ENCODE peak calls at places on chromosome 6, in nine cellular contexts. V is psoas muscle; O is endodermal cell; I is sigmoid colon; W is adrenal gland; J is CD8-positive, alpha-beta T cell; D is kidney; L is ovary; F is mammary epithelial cell. P is an unnamed sample.

GRCh38 chr6:20564269-20564668 is 30.0 kb downstream of the CDKAL1 start:
- DNase-seq in D (no peak), O (no peak), W (no peak), L (no peak), V (no peak), F (no peak), I (no peak), J (no peak), P (no peak)

GRCh38 chr6:153980176-153980575 is 58.9 kb upstream of the OPRM1 start:
- DNase-seq in O (no peak), D (no peak), V (no peak), L (no peak), I (no peak), W (no peak), J (no peak), F (no peak), P (no peak)

GRCh38 chr6:155181498-155181897 is 82.3 kb upstream of the CLDN20 start:
- DNase-seq in I (no peak), O (no peak), L (no peak), D (no peak), V (no peak), F (no peak), W (no peak), J (no peak), P (no peak)

GRCh38 chr6:121436966-121437756 is 1.7 kb downstream of the GJA1 start:
- DNase-seq in D (peak; percentile 75), O (peak; percentile 80), F (peak; percentile 39), L (peak; percentile 69), V (peak; percentile 51), I (peak; percentile 75), J (no peak), W (peak; percentile 68), P (peak; percentile 11)

GRCh38 chr6:42028234-42029061 is 21.9 kb upstream of the TAF8 start:
- DNase-seq in W (peak; percentile 66), I (no peak), D (no peak), O (peak; percentile 81), L (no peak), J (no peak), F (no peak), V (no peak), P (peak; percentile 39)

GRCh38 chr6:151870375-151870774 is 62.9 kb downstream of the ESR1 start:
- DNase-seq in L (no peak), O (no peak), F (no peak), W (no peak), D (no peak), I (no peak), J (no peak), V (no peak), P (no peak)

GRCh38 chr6:107845777-107846176 is 21.7 kb upstream of the SCML4 start:
- DNase-seq in V (no peak), F (no peak), O (peak; percentile 33), L (no peak), D (no peak), I (no peak), J (no peak), W (no peak), P (no peak)

GRCh38 chr6:45415315-45415714 is 37.6 kb upstream of the SUPT3H start:
- DNase-seq in O (no peak), J (no peak), F (no peak), I (no peak), W (no peak), V (no peak), D (no peak), L (no peak), P (no peak)

GRCh38 chr6:38824243-38824894 is 109.3 kb downstream of the DNAH8 start:
- DNase-seq in O (no peak), F (no peak), I (no peak), D (no peak), V (no peak), J (no peak), L (no peak), W (no peak), P (no peak)

GRCh38 chr6:151716446-151717047 is 90.9 kb upstream of the ESR1 start:
- DNase-seq in I (no peak), J (no peak), O (peak; percentile 78), V (no peak), W (peak; percentile 25), F (no peak), L (no peak), D (peak; percentile 81), P (no peak)

GRCh38 chr6:140174509-140174908 is 800.1 kb upstream of the CITED2 start:
- DNase-seq in I (no peak), W (no peak), J (no peak), F (peak; percentile 98), D (no peak), V (no peak), L (no peak), O (no peak), P (no peak)

GRCh38 chr6:159077123-159077522 is 32.3 kb upstream of the TAGAP start:
- DNase-seq in W (no peak), D (no peak), L (peak; percentile 55), I (no peak), F (no peak), V (no peak), O (peak; percentile 32), J (no peak), P (no peak)

GRCh38 chr6:29524982-29525639 is 34.4 kb downstream of the UBD start:
- DNase-seq in W (no peak), L (no peak), J (no peak), O (peak; percentile 20), I (no peak), V (no peak), D (no peak), F (no peak), P (no peak)

GRCh38 chr6:157487110-157487773 is 106.3 kb downstream of the ZDHHC14 start:
- DNase-seq in D (no peak), O (no peak), W (no peak), I (no peak), F (no peak), L (no peak), V (no peak), J (no peak), P (no peak)

GRCh38 chr6:121652726-121653623 is 217.5 kb downstream of the GJA1 start:
- DNase-seq in F (peak; percentile 66), I (peak; percentile 67), D (no peak), O (no peak), L (no peak), V (no peak), W (peak; percentile 68), J (no peak), P (no peak)

GRCh38 chr6:41255638-41256246 is 27.6 kb downstream of the TREML4 start:
- DNase-seq in F (no peak), J (no peak), I (no peak), W (no peak), O (no peak), L (no peak), D (no peak), V (no peak), P (no peak)

GRCh38 chr6:43301081-43301870 is 3.2 kb downstream of the SLC22A7 start:
- DNase-seq in L (no peak), D (peak; percentile 56), J (no peak), V (no peak), I (no peak), F (no peak), W (no peak), O (no peak), P (no peak)

GRCh38 chr6:47307362-47308222 is 2.1 kb downstream of the TNFRSF21 start:
- DNase-seq in D (no peak), O (no peak), W (no peak), V (no peak), L (no peak), F (no peak), J (no peak), I (no peak), P (no peak)

GRCh38 chr6:47308223-47308567 is 1.5 kb downstream of the TNFRSF21 start:
- DNase-seq in W (no peak), D (no peak), F (no peak), L (no peak), V (no peak), O (peak; percentile 45), I (no peak), J (no peak), P (no peak)

GRCh38 chr6:47310131-47310480 is 401 bp upstream of the TNFRSF21 start:
- DNase-seq in L (no peak), F (no peak), D (no peak), O (no peak), V (no peak), J (no peak), W (no peak), I (no peak), P (no peak)

GRCh38 chr6:47309326-47310130 is at the start of gene TNFRSF21:
- DNase-seq in I (peak; percentile 96), W (peak; percentile 88), J (peak; percentile 59), L (peak; percentile 89), F (peak; percentile 92), V (peak; percentile 89), O (peak; percentile 98), D (peak; percentile 97), P (peak; percentile 95)

DNA sequence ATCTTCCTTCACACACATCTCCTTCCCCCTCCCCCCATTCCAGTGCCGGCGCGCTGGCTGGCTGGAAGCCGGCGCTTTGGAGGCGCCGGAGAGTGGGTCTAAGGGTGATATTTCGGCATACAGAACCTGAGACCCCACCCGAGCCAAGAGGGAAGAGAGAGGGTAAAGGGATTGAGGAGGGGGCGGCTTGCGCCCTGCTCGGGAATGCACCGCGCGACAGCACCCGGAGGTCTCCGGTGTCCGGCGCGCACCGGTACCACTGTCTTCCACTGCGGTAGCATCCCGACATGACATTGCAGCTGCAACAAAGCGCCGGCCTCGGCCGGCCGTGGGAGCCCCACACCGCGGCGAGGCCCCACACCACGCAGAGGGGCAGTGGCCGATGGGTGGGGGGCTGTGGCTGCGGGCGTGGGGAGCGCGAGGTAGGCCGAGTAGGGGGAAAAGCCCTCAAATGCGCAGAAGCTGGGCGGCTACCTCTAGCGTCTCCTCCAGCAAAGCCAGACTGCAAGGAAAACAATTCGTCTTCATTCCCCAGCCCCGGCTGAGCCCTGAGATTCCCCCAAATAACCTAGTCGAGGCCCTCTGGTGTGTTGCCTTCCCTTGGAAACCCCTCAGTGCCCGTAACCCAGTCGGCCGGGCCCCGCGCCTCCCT is 905 bp downstream of the TNFRSF21 start:
- DNase-seq in V (peak; percentile 21), F (peak; percentile 40), O (peak; percentile 72), I (peak; percentile 67), J (no peak), D (peak; percentile 83), W (peak; percentile 22), L (peak; percentile 42), P (peak; percentile 46)
- H3K4me1 ChIP-seq in V (peaks cover 3% of the 10 kb centered on the region), F (peaks cover 21% of the 10 kb centered on the region), O (peaks cover 6% of the 10 kb centered on the region), I (peaks cover 31% of the 10 kb centered on the region), J (peaks cover 6% of the 10 kb centered on the region), D (peaks cover 3% of the 10 kb centered on the region), W (no peaks in the 10 kb centered on the region), L (peaks cover 2% of the 10 kb centered on the region), P (no peaks in the 10 kb centered on the region)

GRCh38 chr6:144443157-144443556 is 158.0 kb downstream of the UTRN start:
- DNase-seq in L (no peak), J (no peak), D (no peak), W (no peak), F (no peak), O (no peak), V (no peak), I (no peak), P (no peak)
- H3K36me3 ChIP-seq in L (no peaks in the 10 kb centered on the region), J (peaks cover 53% of the 10 kb centered on the region), D (peaks cover 30% of the 10 kb centered on the region), W (no peaks in the 10 kb centered on the region), F (peaks cover 12% of the 10 kb centered on the region), O (peaks cover 91% of the 10 kb centered on the region), V (peaks cover 6% of the 10 kb centered on the region), I (no peaks in the 10 kb centered on the region), P (no peaks in the 10 kb centered on the region)

GRCh38 chr6:162907876-162908481 is 180.2 kb downstream of the PACRG start:
- DNase-seq in O (no peak), J (no peak), L (no peak), V (no peak), I (no peak), F (peak; percentile 2), W (no peak), D (no peak), P (no peak)
- TF ChIP-seq CTCF in O (peak; percentile 84), J (no peak), L (no peak), V (peak; percentile 41), I (no peak), F (peak; percentile 30), W (peak; percentile 10), D (peak; percentile 28), P (peak; percentile 55)

GRCh38 chr6:137230547-137230946 is 11.4 kb upstream of the IFNGR1 start:
- DNase-seq in W (no peak), I (no peak), L (no peak), D (no peak), J (no peak), V (no peak), F (no peak), O (no peak), P (no peak)
- H3K4me1 ChIP-seq in W (no peaks in the 10 kb centered on the region), I (no peaks in the 10 kb centered on the region), L (no peaks in the 10 kb centered on the region), D (no peaks in the 10 kb centered on the region), J (peaks cover 43% of the 10 kb centered on the region), V (peaks cover 14% of the 10 kb centered on the region), F (peaks cover 16% of the 10 kb centered on the region), O (no peaks in the 10 kb centered on the region), P (no peaks in the 10 kb centered on the region)